ENCODE peak calls at places on chromosome 18, in five cellular contexts. Y, I, N, R and W are unnamed samples.
A peak's percentile ranks its signal among the peaks of the same experiment; 100 is the strongest.

GRCh38 chr18:5546660-5547059 is 2.9 kb upstream of the EPB41L3 start:
- DNase-seq in Y (no peak), I (no peak), N (peak; percentile 49), R (no peak), W (no peak)

GRCh38 chr18:5508821-5509220 is 35.0 kb downstream of the EPB41L3 start:
- DNase-seq in Y (no peak), I (no peak), N (no peak), R (no peak), W (no peak)

GRCh38 chr18:9629709-9630108 is 15.3 kb upstream of the PPP4R1 start:
- DNase-seq in Y (no peak), I (no peak), N (no peak), R (no peak), W (no peak)

GRCh38 chr18:69885841-69886531 is 61.7 kb downstream of the CD226 start:
- DNase-seq in Y (peak; percentile 21), I (no peak), N (no peak), R (no peak), W (no peak)

GRCh38 chr18:4106407-4107033 is 348.6 kb downstream of the DLGAP1 start:
- DNase-seq in Y (peak; percentile 17), I (peak; percentile 6), N (peak; percentile 82), R (peak; percentile 37), W (peak; percentile 65)

GRCh38 chr18:26479686-26480079 is 68.7 kb downstream of the KCTD1 start:
- DNase-seq in Y (no peak), I (no peak), N (no peak), R (no peak), W (no peak)

GRCh38 chr18:39223283-39223682 is 1657.7 kb upstream of the CELF4 start:
- DNase-seq in Y (no peak), I (no peak), N (no peak), R (no peak), W (no peak)

GRCh38 chr18:76995896-76996295 is 136.7 kb downstream of the MBP start:
- DNase-seq in Y (no peak), I (no peak), N (no peak), R (no peak), W (no peak)

GRCh38 chr18:12287684-12288405 is 20.2 kb upstream of the TUBB6 start:
- DNase-seq in Y (no peak), I (peak; percentile 86), N (peak; percentile 86), R (peak; percentile 86), W (no peak)

GRCh38 chr18:80159713-80160636 is 50.9 kb downstream of the ADNP2 start:
- DNase-seq in Y (no peak), I (no peak), N (no peak), R (no peak), W (no peak)

DNA sequence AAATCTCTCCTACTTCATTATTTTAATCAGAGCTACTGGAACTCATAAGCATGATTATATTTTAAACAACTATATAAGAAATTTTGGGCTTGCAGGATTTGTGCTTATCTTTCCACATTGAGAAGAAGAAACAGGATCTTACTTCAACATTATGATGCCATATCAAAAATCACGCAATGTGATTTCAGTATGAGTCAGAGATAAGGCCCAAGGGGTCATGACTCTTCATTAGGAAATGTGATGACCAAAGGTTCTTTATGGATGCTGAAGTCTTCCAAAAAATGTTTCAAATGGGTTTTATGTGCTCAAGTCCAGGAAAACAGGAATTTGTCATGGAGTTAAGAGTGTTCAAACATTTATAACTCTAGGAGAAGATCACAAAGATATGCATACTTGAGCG is 7.8 kb upstream of the SERPINB2 start:
- DNase-seq in Y (no peak), I (no peak), N (no peak), R (no peak), W (no peak)
- H3K27ac ChIP-seq in Y (no peak overlapping the region), I (no peak overlapping the region), N (no peak overlapping the region), R (no peak overlapping the region), W (no peak overlapping the region)

GRCh38 chr18:369224-370010 is 101.6 kb upstream of the THOC1 start:
- DNase-seq in Y (no peak), I (no peak), N (no peak), R (no peak), W (no peak)

GRCh38 chr18:370753-371615 is 103.1 kb upstream of the THOC1 start:
- DNase-seq in Y (no peak), I (no peak), N (no peak), R (no peak), W (no peak)

GRCh38 chr18:376307-376706 is 108.5 kb upstream of the THOC1 start:
- DNase-seq in Y (no peak), I (no peak), N (peak; percentile 49), R (peak; percentile 35), W (no peak)

GRCh38 chr18:374735-375168 is 106.9 kb upstream of the THOC1 start:
- DNase-seq in Y (no peak), I (no peak), N (peak; percentile 61), R (peak; percentile 33), W (no peak)

GRCh38 chr18:371616-371998 is 103.8 kb upstream of the THOC1 start:
- DNase-seq in Y (no peak), I (no peak), N (no peak), R (no peak), W (no peak)
- H3K27ac ChIP-seq in Y (no peak overlapping the region), I (no peak overlapping the region), N (no peak overlapping the region), R (peak overlapping the region; percentile 50), W (no peak overlapping the region)

GRCh38 chr18:2654828-2655152 is 736 bp upstream of the SMCHD1 start:
- DNase-seq in Y (peak; percentile 87), I (peak; percentile 30), N (no peak), R (no peak), W (no peak)

GRCh38 chr18:2655153-2655953 is at the start of gene SMCHD1:
- DNase-seq in Y (peak; percentile 91), I (peak; percentile 81), N (peak; percentile 86), R (peak; percentile 90), W (peak; percentile 81)

GRCh38 chr18:2655954-2656236 is 369 bp downstream of the SMCHD1 start:
- DNase-seq in Y (no peak), I (no peak), N (peak; percentile 30), R (no peak), W (no peak)

GRCh38 chr18:2653467-2653866 is 2.1 kb upstream of the SMCHD1 start:
- DNase-seq in Y (no peak), I (no peak), N (no peak), R (no peak), W (no peak)

DNA sequence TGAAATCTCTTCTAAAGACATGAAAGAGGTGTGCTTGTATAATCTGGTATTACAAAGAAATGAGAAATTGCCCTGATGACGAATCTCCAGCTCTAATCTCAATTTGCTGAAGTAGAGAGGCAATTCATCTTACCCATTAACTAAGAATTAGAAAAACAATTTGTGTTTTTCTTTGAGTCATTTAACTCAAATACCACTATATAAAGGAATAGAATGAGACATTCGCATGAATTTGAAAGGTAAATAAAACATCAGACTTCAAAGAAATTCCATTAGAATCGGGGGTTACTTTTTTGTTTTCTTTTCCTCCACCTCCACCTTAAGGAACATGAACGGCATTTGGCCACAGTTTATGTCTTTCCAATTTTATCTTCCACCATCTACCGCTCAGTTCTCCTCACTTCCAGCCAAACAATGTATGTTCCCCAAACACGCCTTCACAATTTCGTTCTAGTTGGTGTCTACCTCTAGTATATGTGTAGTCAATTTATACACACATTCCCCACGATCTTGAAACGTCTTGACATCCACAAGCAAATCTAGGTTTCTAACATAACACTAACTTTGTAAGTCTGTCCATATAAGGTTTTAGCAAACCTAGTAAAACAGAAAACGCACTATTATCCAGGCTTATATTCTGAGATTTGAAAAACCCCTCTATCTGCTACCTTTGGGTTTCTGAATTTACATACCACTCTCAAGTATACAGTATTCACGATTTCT is 1.3 kb upstream of the SMCHD1 start:
- DNase-seq in Y (no peak), I (no peak), N (no peak), R (no peak), W (no peak)
- H3K27ac ChIP-seq in Y (peak overlapping the region; percentile 99), I (no peak overlapping the region), N (peak overlapping the region; percentile 96), R (peak overlapping the region; percentile 98), W (peak overlapping the region; percentile 89)

GRCh38 chr18:34640273-34640672 is 69.8 kb upstream of the DTNA start:
- DNase-seq in Y (no peak), I (no peak), N (no peak), R (no peak), W (no peak)
- H3K27ac ChIP-seq in Y (no peak overlapping the region), I (no peak overlapping the region), N (no peak overlapping the region), R (no peak overlapping the region), W (no peak overlapping the region)

DNA sequence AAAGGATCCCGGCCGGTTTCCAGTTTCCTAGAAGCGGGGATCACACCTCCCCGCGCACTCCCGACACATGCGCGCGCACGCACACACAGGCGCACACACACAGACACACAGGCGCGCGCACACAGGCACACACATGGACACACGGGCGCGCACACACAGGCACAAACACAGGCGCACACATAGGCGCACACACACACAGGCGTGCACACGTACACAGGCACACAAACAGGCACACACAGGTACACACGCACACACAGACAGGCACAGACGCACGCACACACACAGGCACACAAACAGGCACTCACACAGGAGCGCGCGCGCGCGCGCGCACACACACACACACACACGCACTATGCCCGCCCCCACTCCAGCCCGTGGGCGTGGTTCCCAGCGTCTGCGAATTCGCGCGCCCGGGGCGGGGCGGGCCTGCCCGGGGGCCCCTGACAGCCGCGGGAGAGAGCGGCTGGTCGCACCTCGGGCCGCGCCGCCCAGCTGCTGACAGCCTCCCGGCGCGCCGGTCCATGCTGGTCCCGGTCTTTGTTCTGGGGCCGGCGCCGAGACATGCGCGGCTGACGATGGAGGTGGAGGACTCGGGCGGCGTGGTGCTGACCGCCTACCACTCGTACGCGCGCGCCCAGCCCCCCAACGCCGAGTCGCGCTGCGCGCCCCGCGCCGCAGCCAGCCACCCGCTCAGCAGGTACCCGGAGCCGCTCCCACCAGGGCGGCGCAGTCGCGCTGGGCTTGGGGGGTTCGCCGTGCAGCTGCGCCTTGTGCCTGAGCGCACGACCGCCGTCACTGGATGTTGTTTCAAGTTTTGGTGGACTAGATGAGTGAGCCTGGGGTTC is at the start of gene ARHGAP28:
- DNase-seq in Y (no peak), I (peak; percentile 41), N (peak; percentile 58), R (peak; percentile 80), W (peak; percentile 15)
- H3K27ac ChIP-seq in Y (no peak within 1 kb of the TSS), I (peak within 1 kb of the TSS; percentile 62), N (no peak within 1 kb of the TSS), R (peak within 1 kb of the TSS; percentile 87), W (no peak within 1 kb of the TSS)

DNA sequence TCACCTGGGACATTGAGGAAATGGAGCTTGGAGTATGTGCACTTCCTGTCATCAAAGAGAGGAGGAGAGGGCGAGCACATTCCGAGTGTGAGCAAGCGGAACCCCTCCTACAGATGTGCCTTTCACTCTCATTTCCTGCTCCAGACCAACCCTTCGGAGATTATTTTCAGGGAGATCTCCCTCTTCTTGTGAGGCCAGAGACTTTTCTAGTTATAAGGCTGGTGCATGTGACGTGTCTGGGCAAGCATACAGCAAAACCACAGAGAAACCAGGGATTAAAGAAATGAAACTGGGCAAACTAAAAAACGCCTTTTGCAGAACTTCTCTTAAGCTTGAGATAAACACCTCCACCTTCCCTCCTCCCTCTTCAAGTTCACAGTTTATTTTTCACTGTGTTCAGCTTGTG is 409.2 kb upstream of the TCF4 start:
- DNase-seq in Y (no peak), I (peak; percentile 5), N (no peak), R (no peak), W (no peak)
- H3K27ac ChIP-seq in Y (no peak overlapping the region), I (peak overlapping the region; percentile 38), N (no peak overlapping the region), R (no peak overlapping the region), W (peak overlapping the region; percentile 91)

DNA sequence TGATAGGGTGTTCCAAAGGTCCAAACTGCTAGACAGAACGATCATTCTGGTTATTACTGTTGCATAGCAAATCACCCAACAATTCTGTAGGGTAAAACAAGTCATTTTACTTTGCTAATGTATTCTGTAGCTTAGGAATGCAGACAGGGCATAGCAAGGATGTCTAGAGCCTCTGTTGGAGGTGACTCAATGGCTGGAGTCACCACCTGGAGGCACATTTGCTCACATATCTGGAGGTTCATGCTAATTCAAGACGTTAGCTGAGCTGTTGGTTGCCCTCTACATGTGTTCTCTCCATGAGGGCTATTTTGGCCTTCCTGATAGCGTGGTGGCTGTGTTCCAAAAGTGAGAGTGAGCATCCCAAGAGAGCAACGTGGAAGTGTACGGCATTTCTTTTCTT is 22.5 kb upstream of the ST8SIA3 start:
- DNase-seq in Y (no peak), I (no peak), N (no peak), R (no peak), W (no peak)
- H3K27ac ChIP-seq in Y (no peak overlapping the region), I (no peak overlapping the region), N (no peak overlapping the region), R (no peak overlapping the region), W (no peak overlapping the region)